ENCODE peak calls at places on chromosomes 7 and 10, in seven cellular contexts. One of them, this sample, is unnamed.

GRCh38 chr7:127346575-127347256 is 45.8 kb downstream of the ZNF800 start:
- DNase-seq in tibial artery: no peak
- DNase-seq in HS-27A: no peak
- DNase-seq in NCI-H774: no peak
- DNase-seq in stimulated activated CD8-positive, alpha-beta memory T cell treated with anti-CD3 and anti-CD28 coated beads, Interleukin-7, amount 100 ng/mL, for 1 hour: no peak
- DNase-seq in EH: no peak
- DNase-seq in substantia nigra: no peak
- DNase-seq in this sample: no peak

GRCh38 chr10:78502208-78502943 is 468.7 kb downstream of the RPS24 start:
- DNase-seq in substantia nigra: no peak
- DNase-seq in NCI-H774: no peak
- DNase-seq in EH: peak
- DNase-seq in tibial artery: no peak
- DNase-seq in HS-27A: no peak
- DNase-seq in stimulated activated CD8-positive, alpha-beta memory T cell treated with anti-CD3 and anti-CD28 coated beads, Interleukin-7, amount 100 ng/mL, for 1 hour: no peak
- DNase-seq in this sample: no peak

GRCh38 chr10:96556003-96556402 is 30.8 kb downstream of the TM9SF3 start:
- DNase-seq in NCI-H774: no peak
- DNase-seq in tibial artery: no peak
- DNase-seq in substantia nigra: no peak
- DNase-seq in EH: peak
- DNase-seq in stimulated activated CD8-positive, alpha-beta memory T cell treated with anti-CD3 and anti-CD28 coated beads, Interleukin-7, amount 100 ng/mL, for 1 hour: no peak
- DNase-seq in HS-27A: no peak
- DNase-seq in this sample: no peak

GRCh38 chr10:31242902-31243301 is 76.1 kb upstream of the ZEB1 start:
- DNase-seq in stimulated activated CD8-positive, alpha-beta memory T cell treated with anti-CD3 and anti-CD28 coated beads, Interleukin-7, amount 100 ng/mL, for 1 hour: no peak
- DNase-seq in tibial artery: no peak
- DNase-seq in EH: peak
- DNase-seq in HS-27A: peak
- DNase-seq in NCI-H774: no peak
- DNase-seq in substantia nigra: no peak
- DNase-seq in this sample: no peak

GRCh38 chr10:129964611-129965417 is 740 bp upstream of the EBF3 start:
- DNase-seq in stimulated activated CD8-positive, alpha-beta memory T cell treated with anti-CD3 and anti-CD28 coated beads, Interleukin-7, amount 100 ng/mL, for 1 hour: no peak
- DNase-seq in substantia nigra: no peak
- DNase-seq in HS-27A: no peak
- DNase-seq in tibial artery: no peak
- DNase-seq in EH: no peak
- DNase-seq in NCI-H774: no peak
- DNase-seq in this sample: no peak

GRCh38 chr10:99522078-99522479 is 10.7 kb upstream of the NKX2-3 start:
- DNase-seq in NCI-H774: no peak
- DNase-seq in HS-27A: no peak
- DNase-seq in substantia nigra: no peak
- DNase-seq in tibial artery: no peak
- DNase-seq in EH: no peak
- DNase-seq in stimulated activated CD8-positive, alpha-beta memory T cell treated with anti-CD3 and anti-CD28 coated beads, Interleukin-7, amount 100 ng/mL, for 1 hour: no peak
- DNase-seq in this sample: no peak

GRCh38 chr7:2493205-2493604 is 17.0 kb upstream of the GRIFIN start:
- DNase-seq in substantia nigra: no peak
- DNase-seq in HS-27A: no peak
- DNase-seq in EH: peak
- DNase-seq in NCI-H774: no peak
- DNase-seq in tibial artery: no peak
- DNase-seq in stimulated activated CD8-positive, alpha-beta memory T cell treated with anti-CD3 and anti-CD28 coated beads, Interleukin-7, amount 100 ng/mL, for 1 hour: no peak
- DNase-seq in this sample: no peak

GRCh38 chr7:24576171-24577052 is 3.2 kb downstream of the PALS2 start:
- DNase-seq in EH: peak
- DNase-seq in tibial artery: no peak
- DNase-seq in HS-27A: peak
- DNase-seq in NCI-H774: no peak
- DNase-seq in stimulated activated CD8-positive, alpha-beta memory T cell treated with anti-CD3 and anti-CD28 coated beads, Interleukin-7, amount 100 ng/mL, for 1 hour: no peak
- DNase-seq in substantia nigra: no peak
- DNase-seq in this sample: no peak

GRCh38 chr10:69721690-69722310 is 79.9 kb upstream of the COL13A1 start:
- DNase-seq in substantia nigra: no peak
- DNase-seq in stimulated activated CD8-positive, alpha-beta memory T cell treated with anti-CD3 and anti-CD28 coated beads, Interleukin-7, amount 100 ng/mL, for 1 hour: no peak
- DNase-seq in HS-27A: no peak
- DNase-seq in tibial artery: no peak
- DNase-seq in EH: peak
- DNase-seq in NCI-H774: no peak
- DNase-seq in this sample: no peak

GRCh38 chr7:6730343-6730633 is 23.5 kb upstream of the ZNF12 start:
- DNase-seq in HS-27A: no peak
- DNase-seq in tibial artery: no peak
- DNase-seq in substantia nigra: no peak
- DNase-seq in NCI-H774: no peak
- DNase-seq in EH: no peak
- DNase-seq in stimulated activated CD8-positive, alpha-beta memory T cell treated with anti-CD3 and anti-CD28 coated beads, Interleukin-7, amount 100 ng/mL, for 1 hour: no peak
- DNase-seq in this sample: no peak

GRCh38 chr7:106679153-106679931 is 18.4 kb upstream of the CCDC71L start:
- DNase-seq in tibial artery: no peak
- DNase-seq in EH: peak
- DNase-seq in stimulated activated CD8-positive, alpha-beta memory T cell treated with anti-CD3 and anti-CD28 coated beads, Interleukin-7, amount 100 ng/mL, for 1 hour: no peak
- DNase-seq in substantia nigra: no peak
- DNase-seq in HS-27A: no peak
- DNase-seq in NCI-H774: no peak
- DNase-seq in this sample: no peak

GRCh38 chr7:98575878-98576277 is 41.2 kb upstream of the NPTX2 start:
- DNase-seq in EH: no peak
- DNase-seq in NCI-H774: no peak
- DNase-seq in stimulated activated CD8-positive, alpha-beta memory T cell treated with anti-CD3 and anti-CD28 coated beads, Interleukin-7, amount 100 ng/mL, for 1 hour: no peak
- DNase-seq in tibial artery: no peak
- DNase-seq in substantia nigra: no peak
- DNase-seq in HS-27A: no peak
- DNase-seq in this sample: no peak

GRCh38 chr10:44411251-44411650 is 26.4 kb upstream of the CXCL12 start:
- DNase-seq in substantia nigra: no peak
- DNase-seq in EH: no peak
- DNase-seq in HS-27A: no peak
- DNase-seq in stimulated activated CD8-positive, alpha-beta memory T cell treated with anti-CD3 and anti-CD28 coated beads, Interleukin-7, amount 100 ng/mL, for 1 hour: no peak
- DNase-seq in tibial artery: no peak
- DNase-seq in NCI-H774: no peak
- DNase-seq in this sample: no peak

GRCh38 chr10:71850021-71850744 is 868 bp downstream of the PSAP start:
- DNase-seq in tibial artery: no peak
- DNase-seq in EH: no peak
- DNase-seq in HS-27A: no peak
- DNase-seq in substantia nigra: no peak
- DNase-seq in NCI-H774: no peak
- DNase-seq in stimulated activated CD8-positive, alpha-beta memory T cell treated with anti-CD3 and anti-CD28 coated beads, Interleukin-7, amount 100 ng/mL, for 1 hour: no peak
- DNase-seq in this sample: no peak

GRCh38 chr7:105581066-105581811 is at the start of gene EFCAB10:
- DNase-seq in substantia nigra: peak
- DNase-seq in EH: peak
- DNase-seq in HS-27A: no peak
- DNase-seq in tibial artery: no peak
- DNase-seq in stimulated activated CD8-positive, alpha-beta memory T cell treated with anti-CD3 and anti-CD28 coated beads, Interleukin-7, amount 100 ng/mL, for 1 hour: no peak
- DNase-seq in NCI-H774: peak
- DNase-seq in this sample: peak

GRCh38 chr10:93139059-93139658 is 65.5 kb downstream of the CYP26A1 start:
- DNase-seq in tibial artery: no peak
- DNase-seq in EH: peak
- DNase-seq in NCI-H774: no peak
- DNase-seq in HS-27A: no peak
- DNase-seq in stimulated activated CD8-positive, alpha-beta memory T cell treated with anti-CD3 and anti-CD28 coated beads, Interleukin-7, amount 100 ng/mL, for 1 hour: no peak
- DNase-seq in substantia nigra: no peak
- DNase-seq in this sample: no peak

GRCh38 chr10:100167521-100168312 is 18.1 kb downstream of the ERLIN1 start:
- DNase-seq in substantia nigra: no peak
- DNase-seq in NCI-H774: peak
- DNase-seq in EH: no peak
- DNase-seq in HS-27A: no peak
- DNase-seq in stimulated activated CD8-positive, alpha-beta memory T cell treated with anti-CD3 and anti-CD28 coated beads, Interleukin-7, amount 100 ng/mL, for 1 hour: no peak
- DNase-seq in tibial artery: no peak
- DNase-seq in this sample: no peak

GRCh38 chr7:2726316-2727018 is 38.5 kb downstream of the AMZ1 start:
- DNase-seq in stimulated activated CD8-positive, alpha-beta memory T cell treated with anti-CD3 and anti-CD28 coated beads, Interleukin-7, amount 100 ng/mL, for 1 hour: no peak
- DNase-seq in HS-27A: no peak
- DNase-seq in NCI-H774: no peak
- DNase-seq in EH: no peak
- DNase-seq in tibial artery: no peak
- DNase-seq in substantia nigra: no peak
- DNase-seq in this sample: no peak

GRCh38 chr10:102188298-102188940 is 36.2 kb downstream of the NOLC1 start:
- DNase-seq in HS-27A: no peak
- DNase-seq in NCI-H774: no peak
- DNase-seq in substantia nigra: no peak
- DNase-seq in tibial artery: no peak
- DNase-seq in EH: no peak
- DNase-seq in stimulated activated CD8-positive, alpha-beta memory T cell treated with anti-CD3 and anti-CD28 coated beads, Interleukin-7, amount 100 ng/mL, for 1 hour: no peak
- DNase-seq in this sample: no peak

GRCh38 chr7:70764004-70764691 is 367.8 kb upstream of the GALNT17 start:
- DNase-seq in NCI-H774: no peak
- DNase-seq in substantia nigra: no peak
- DNase-seq in EH: no peak
- DNase-seq in tibial artery: no peak
- DNase-seq in stimulated activated CD8-positive, alpha-beta memory T cell treated with anti-CD3 and anti-CD28 coated beads, Interleukin-7, amount 100 ng/mL, for 1 hour: no peak
- DNase-seq in HS-27A: no peak
- DNase-seq in this sample: no peak

GRCh38 chr7:67636363-67637355 is 640.0 kb downstream of the TYW1 start:
- DNase-seq in stimulated activated CD8-positive, alpha-beta memory T cell treated with anti-CD3 and anti-CD28 coated beads, Interleukin-7, amount 100 ng/mL, for 1 hour: no peak
- DNase-seq in NCI-H774: no peak
- DNase-seq in HS-27A: no peak
- DNase-seq in substantia nigra: no peak
- DNase-seq in tibial artery: no peak
- DNase-seq in EH: no peak
- DNase-seq in this sample: no peak

GRCh38 chr10:5902511-5903274 is 12.7 kb downstream of the FBH1 start:
- DNase-seq in HS-27A: no peak
- DNase-seq in substantia nigra: no peak
- DNase-seq in NCI-H774: no peak
- DNase-seq in EH: no peak
- DNase-seq in stimulated activated CD8-positive, alpha-beta memory T cell treated with anti-CD3 and anti-CD28 coated beads, Interleukin-7, amount 100 ng/mL, for 1 hour: no peak
- DNase-seq in tibial artery: no peak
- DNase-seq in this sample: no peak

This sample was measured in DMS79.